ENCODE peak calls at places on chromosomes 3 and 15, in ten cellular contexts. F is foreskin keratinocyte; H is osteocyte; C is HCT116; T is astrocyte; B is transverse colon; S is brain microvascular endothelial cell; O is cardiac muscle cell; V is CD8-positive, alpha-beta T cell; E is neural crest cell. R is an unnamed sample.
A peak's percentile ranks its signal among the peaks of the same experiment; 100 is the strongest.

GRCh38 chr3:145739926-145740325 is 421.1 kb downstream of the PLOD2 start:
- DNase-seq in B (no peak), F (peak; percentile 42), H (no peak), E (no peak), O (no peak), T (peak; percentile 4), S (peak; percentile 79), C (no peak), V (no peak), R (peak; percentile 3)

GRCh38 chr15:74430510-74430951 is 3.2 kb downstream of the SEMA7A start:
- DNase-seq in O (no peak), B (no peak), S (no peak), T (no peak), V (no peak), E (no peak), F (no peak), H (no peak), C (no peak), R (no peak)

GRCh38 chr3:111596328-111596727 is 1.2 kb upstream of the ZBED2 start:
- DNase-seq in B (no peak), V (no peak), E (no peak), H (no peak), T (no peak), C (no peak), F (no peak), O (no peak), S (no peak), R (peak; percentile 16)

GRCh38 chr15:87496109-87496508 is 760.4 kb downstream of the NTRK3 start:
- DNase-seq in V (no peak), S (no peak), E (no peak), H (no peak), F (no peak), B (no peak), C (no peak), O (no peak), T (no peak), R (no peak)

GRCh38 chr3:76859596-76859995 is 180.3 kb upstream of the ROBO2 start:
- DNase-seq in F (peak; percentile 3), S (peak; percentile 12), T (no peak), B (no peak), V (no peak), E (no peak), H (no peak), C (no peak), O (no peak), R (no peak)

GRCh38 chr15:99385865-99386264 is 134.6 kb downstream of the LRRC28 start:
- DNase-seq in F (no peak), E (no peak), H (no peak), T (peak; percentile 49), V (no peak), C (no peak), S (peak; percentile 22), B (peak; percentile 75), O (peak; percentile 63), R (peak; percentile 48)

GRCh38 chr3:177352424-177352823 is 155.1 kb upstream of the TBL1XR1 start:
- DNase-seq in H (no peak), O (no peak), F (no peak), T (no peak), S (no peak), V (no peak), B (no peak), E (no peak), C (no peak), R (no peak)

GRCh38 chr3:52521881-52522650 is 11.6 kb downstream of the NT5DC2 start:
- DNase-seq in H (no peak), O (no peak), V (no peak), B (no peak), F (no peak), T (no peak), C (no peak), E (no peak), S (no peak), R (no peak)

GRCh38 chr3:128841926-128842920 is 37.2 kb upstream of the ACAD9 start:
- DNase-seq in O (no peak), B (no peak), V (no peak), C (no peak), E (no peak), H (no peak), F (no peak), T (no peak), S (no peak), R (no peak)

GRCh38 chr3:9669720-9670432 is 20.6 kb downstream of the MTMR14 start:
- DNase-seq in F (no peak), H (no peak), C (no peak), T (no peak), S (no peak), O (peak; percentile 17), E (no peak), B (no peak), V (no peak), R (peak; percentile 8)

GRCh38 chr15:101024111-101024695 is 105.0 kb downstream of the LRRK1 start:
- DNase-seq in B (peak; percentile 13), O (peak; percentile 82), F (no peak), C (no peak), T (peak; percentile 81), H (peak; percentile 63), V (no peak), E (no peak), S (peak; percentile 68), R (peak; percentile 83)

GRCh38 chr3:164231718-164232117 is 846.6 kb downstream of the SI start:
- DNase-seq in T (no peak), B (no peak), V (no peak), E (no peak), F (no peak), C (no peak), O (no peak), S (no peak), H (no peak), R (no peak)

GRCh38 chr15:69468241-69469121 is 15.9 kb downstream of the RPLP1 start:
- DNase-seq in S (peak; percentile 59), B (peak; percentile 61), C (no peak), F (peak; percentile 97), O (peak; percentile 44), V (peak; percentile 83), E (no peak), T (peak; percentile 91), H (peak; percentile 49), R (peak; percentile 33)

GRCh38 chr3:145673790-145674189 is 487.2 kb downstream of the PLOD2 start:
- DNase-seq in C (no peak), V (no peak), T (no peak), B (no peak), F (no peak), S (no peak), E (no peak), H (no peak), O (no peak), R (no peak)

DNA sequence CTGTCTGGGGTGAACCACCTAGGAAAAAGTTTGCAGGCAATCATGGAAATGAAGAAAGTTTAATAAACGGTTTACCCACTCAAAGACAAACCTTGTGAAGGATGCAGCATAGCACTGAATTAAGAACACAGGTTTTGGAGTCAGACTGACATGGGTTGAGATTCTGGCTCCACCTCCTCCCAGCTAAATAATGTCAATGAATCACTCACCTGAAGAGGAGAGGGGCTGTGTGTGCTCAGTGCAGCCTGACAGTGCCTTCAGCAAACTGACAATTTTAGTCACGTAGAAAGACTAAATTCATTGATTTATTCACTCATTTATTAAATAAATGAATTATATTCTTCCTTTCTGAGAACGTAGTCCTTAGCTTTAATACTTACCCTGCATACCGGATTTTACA is 18.9 kb downstream of the NR1I2 start:
- DNase-seq in C (no peak), H (no peak), F (no peak), O (no peak), T (no peak), B (no peak), S (no peak), E (no peak), V (no peak), R (no peak)
- TF ChIP-seq CTCF in C (no peak), H (no peak), F (no peak), O (no peak), T (no peak), B (no peak), S (no peak), E (no peak), V (no peak), R (no peak)

DNA sequence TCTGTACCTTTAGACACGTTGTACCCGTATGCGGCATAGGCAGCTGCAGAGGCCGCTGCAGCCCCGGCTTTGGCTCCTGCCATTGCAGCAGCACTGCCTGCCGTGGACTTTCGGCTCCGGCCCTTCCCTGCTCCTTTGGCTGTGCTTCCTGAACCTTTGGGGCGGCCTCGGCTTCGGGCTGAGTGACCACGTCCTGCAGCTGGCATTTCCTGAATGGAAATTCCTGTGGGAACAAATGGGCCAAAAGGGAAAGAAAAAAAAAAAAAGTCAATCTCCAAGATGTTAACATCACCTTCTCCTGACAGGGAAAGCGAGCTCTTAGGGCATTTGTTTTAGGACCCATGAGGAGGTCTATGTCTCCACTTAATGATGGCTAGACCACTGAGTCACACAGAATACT is 29.6 kb downstream of the CHAC1 start:
- DNase-seq in H (no peak), C (no peak), V (no peak), B (no peak), O (peak; percentile 89), T (peak; percentile 86), S (peak; percentile 44), F (no peak), E (no peak), R (peak; percentile 84)
- TF ChIP-seq CTCF in H (no peak), C (no peak), V (no peak), B (no peak), O (no peak), T (no peak), S (peak; percentile 26), F (no peak), E (no peak), R (no peak)

GRCh38 chr15:51286816-51287215 is 51.6 kb downstream of the CYP19A1 start:
- DNase-seq in E (no peak), S (no peak), F (no peak), C (no peak), O (no peak), H (no peak), V (no peak), B (no peak), T (no peak), R (no peak)
- TF ChIP-seq CTCF in E (no peak), S (no peak), F (peak; percentile 32), C (peak; percentile 39), O (no peak), H (no peak), V (no peak), B (no peak), T (no peak), R (no peak)

DNA sequence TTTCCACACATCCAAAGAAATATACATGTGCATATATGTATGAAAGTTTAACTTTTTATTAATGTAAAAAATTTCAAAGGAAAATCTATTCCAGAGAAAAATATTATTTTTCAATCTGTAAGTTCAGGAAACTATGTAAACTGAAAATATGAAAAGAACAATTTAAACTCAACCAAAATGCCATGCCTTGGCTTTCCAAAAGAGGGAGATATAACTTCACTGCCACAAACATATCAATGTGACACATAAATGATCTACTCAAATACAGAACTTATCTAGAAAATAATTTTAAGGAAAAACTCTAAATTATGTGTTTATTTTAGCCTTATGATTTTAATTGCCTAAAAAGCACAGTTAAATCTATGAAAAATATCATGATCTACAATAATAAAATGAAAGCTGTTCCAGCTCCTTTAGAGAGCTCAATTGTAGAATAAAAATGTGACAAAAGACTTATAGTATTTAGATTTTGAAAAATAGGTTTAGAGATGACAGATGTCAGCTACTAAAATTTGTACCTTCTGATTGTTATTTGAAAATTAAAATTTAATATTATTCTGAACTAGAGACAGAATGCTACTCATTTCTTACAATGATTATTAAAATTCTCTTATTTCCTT is 94.8 kb downstream of the GBE1 start:
- DNase-seq in S (peak; percentile 8), E (no peak), V (no peak), O (peak; percentile 49), F (peak; percentile 13), B (no peak), C (no peak), T (peak; percentile 5), H (no peak), R (peak; percentile 67)
- TF ChIP-seq CTCF in S (peak; percentile 57), E (peak; percentile 76), V (peak; percentile 60), O (peak; percentile 78), F (peak; percentile 89), B (peak; percentile 72), C (peak; percentile 74), T (peak; percentile 71), H (peak; percentile 86), R (peak; percentile 89)

GRCh38 chr15:95850837-95851236 is 479.7 kb upstream of the NR2F2 start:
- DNase-seq in E (no peak), V (no peak), S (no peak), H (no peak), O (no peak), B (no peak), C (peak; percentile 6), T (no peak), F (no peak), R (no peak)
- TF ChIP-seq CTCF in E (no peak), V (no peak), S (no peak), H (no peak), O (no peak), B (no peak), C (peak; percentile 54), T (no peak), F (no peak), R (no peak)